ENCODE peak calls at places on chromosomes 13 and 19, in eight cellular contexts. F, J, V, S, G, L, Y and O are unnamed samples.

GRCh38 chr13:32187651-32188050 is 127.5 kb downstream of the ZAR1L start:
- DNase-seq in F (no peak), J (no peak), V (no peak), S (no peak), G (no peak), L (no peak), Y (no peak), O (no peak)

GRCh38 chr13:112623051-112623711 is 35.2 kb upstream of the TUBGCP3 start:
- DNase-seq in F (no peak), J (no peak), V (no peak), S (no peak), G (no peak), L (no peak), Y (no peak), O (no peak)

GRCh38 chr13:90968510-90968909 is 379.0 kb upstream of the MIR17HG start:
- DNase-seq in F (no peak), J (no peak), V (no peak), S (no peak), G (no peak), L (no peak), Y (no peak), O (no peak)

GRCh38 chr19:815079-815774 is 6.5 kb downstream of the PLPPR3 start:
- DNase-seq in F (no peak), J (no peak), V (no peak), S (no peak), G (no peak), L (no peak), Y (no peak), O (no peak)

GRCh38 chr13:29883941-29884518 is 33.6 kb upstream of the UBL3 start:
- DNase-seq in F (no peak), J (no peak), V (no peak), S (no peak), G (no peak), L (no peak), Y (no peak), O (no peak)

GRCh38 chr19:19105365-19106060 is 32.8 kb downstream of the TMEM161A start:
- DNase-seq in F (no peak), J (no peak), V (no peak), S (no peak), G (no peak), L (no peak), Y (no peak), O (no peak)

GRCh38 chr13:45584816-45585215 is 30.7 kb downstream of the ERICH6B start:
- DNase-seq in F (no peak), J (no peak), V (no peak), S (no peak), G (no peak), L (no peak), Y (no peak), O (no peak)

GRCh38 chr19:39078436-39079200 is 5.5 kb upstream of the ACP7 start:
- DNase-seq in F (no peak), J (no peak), V (no peak), S (no peak), G (no peak), L (no peak), Y (no peak), O (no peak)

GRCh38 chr19:29612801-29613595 is 6.9 kb downstream of the POP4 start:
- DNase-seq in F (no peak), J (no peak), V (no peak), S (no peak), G (no peak), L (no peak), Y (no peak), O (no peak)

GRCh38 chr13:83995930-83996329 is 113.7 kb upstream of the SLITRK1 start:
- DNase-seq in F (no peak), J (no peak), V (no peak), S (no peak), G (no peak), L (no peak), Y (no peak), O (no peak)

GRCh38 chr19:47124937-47125668 is 5.5 kb upstream of the SAE1 start:
- DNase-seq in F (no peak), J (no peak), V (peak), S (no peak), G (no peak), L (no peak), Y (no peak), O (no peak)

GRCh38 chr19:5293607-5294089 is 47.0 kb downstream of the PTPRS start:
- DNase-seq in F (no peak), J (no peak), V (no peak), S (no peak), G (no peak), L (no peak), Y (no peak), O (no peak)